ENCODE peak calls at places on chromosomes 12 and 14, in four cellular contexts. G is WTC11, Z is K562, M is HepG2. R is an unnamed sample.

GRCh38 chr12:12428961-12429657 is 72.2 kb downstream of the BORCS5 start:
- DNase-seq in Z (no peak), M (no peak), G (no peak), R (no peak)

GRCh38 chr12:111394480-111394879 is 11.2 kb upstream of the SH2B3 start:
- DNase-seq in M (no peak), G (no peak), Z (no peak), R (no peak)

GRCh38 chr14:52877628-52878027 is 73.2 kb downstream of the FERMT2 start:
- DNase-seq in G (no peak), M (no peak), Z (no peak), R (no peak)

GRCh38 chr14:102591372-102591943 is 991 bp upstream of the RCOR1 start:
- DNase-seq in G (peak), Z (peak), M (no peak), R (peak)

GRCh38 chr12:67589078-67589477 is 59.5 kb upstream of the DYRK2 start:
- DNase-seq in G (no peak), M (no peak), Z (no peak), R (no peak)

GRCh38 chr14:90484291-90484690 is 87.5 kb downstream of the CALM1 start:
- DNase-seq in Z (no peak), M (no peak), G (no peak), R (no peak)

GRCh38 chr12:68259318-68259940 is 6.0 kb upstream of the IL22 start:
- DNase-seq in M (no peak), G (no peak), Z (no peak), R (no peak)

GRCh38 chr12:123364532-123365140 is at the start of gene SBNO1:
- DNase-seq in Z (peak), G (peak), M (peak), R (peak)

GRCh38 chr14:94922595-94923239 is 152.8 kb upstream of the GSC start:
- DNase-seq in M (no peak), Z (no peak), G (no peak), R (no peak)

GRCh38 chr12:70885952-70886351 is 34.6 kb downstream of the PTPRR start:
- DNase-seq in Z (no peak), G (no peak), M (no peak), R (no peak)

GRCh38 chr12:114221136-114221838 is 184.7 kb downstream of the TBX5 start:
- DNase-seq in G (no peak), Z (no peak), M (no peak), R (no peak)

GRCh38 chr14:101540481-101540880 is 20.8 kb upstream of the DIO3 start:
- DNase-seq in M (no peak), Z (no peak), G (no peak), R (no peak)

GRCh38 chr14:96225745-96226151 is 21.1 kb downstream of the BDKRB2 start:
- DNase-seq in M (peak), Z (no peak), G (peak), R (peak)

GRCh38 chr12:39061576-39061975 is 156.2 kb upstream of the CPNE8 start:
- DNase-seq in G (no peak), M (no peak), Z (no peak), R (no peak)

GRCh38 chr14:25069889-25070288 is 19.9 kb upstream of the STXBP6 start:
- DNase-seq in M (no peak), Z (no peak), G (no peak), R (no peak)

GRCh38 chr12:65460076-65460475 is 181.6 kb downstream of the MSRB3 start:
- DNase-seq in Z (no peak), M (no peak), G (peak), R (no peak)

GRCh38 chr14:24312736-24313507 is 1.6 kb downstream of the LTB4R start:
- DNase-seq in M (no peak), G (no peak), Z (peak), R (no peak)

GRCh38 chr14:103830511-103831270 is 16.7 kb downstream of the PPP1R13B start:
- DNase-seq in G (no peak), Z (no peak), M (no peak), R (no peak)

GRCh38 chr14:88630565-88630964 is 67.7 kb downstream of the ZC3H14 start:
- DNase-seq in G (no peak), M (no peak), Z (peak), R (no peak)

GRCh38 chr12:114152890-114153289 is 186.8 kb upstream of the RBM19 start:
- DNase-seq in Z (no peak), G (no peak), M (no peak), R (no peak)

GRCh38 chr12:39240573-39240972 is 202.3 kb downstream of the KIF21A start:
- DNase-seq in M (no peak), Z (no peak), G (no peak), R (no peak)

GRCh38 chr14:59355101-59355500 is 110.1 kb downstream of the GPR135 start:
- DNase-seq in M (no peak), Z (no peak), G (no peak), R (no peak)

GRCh38 chr12:116153983-116154382 is 123.5 kb downstream of the MED13L start:
- DNase-seq in Z (no peak), G (no peak), M (no peak), R (no peak)

GRCh38 chr12:22474970-22475720 is 69.2 kb downstream of the C2CD5 start:
- DNase-seq in Z (no peak), M (no peak), G (no peak), R (no peak)

GRCh38 chr12:121649403-121649802 is 20.1 kb downstream of the MORN3 start:
- DNase-seq in G (no peak), M (no peak), Z (no peak), R (no peak)

GRCh38 chr12:116426391-116427136 is 132.6 kb upstream of the MAP1LC3B2 start:
- DNase-seq in M (no peak), Z (peak), G (peak), R (peak)

GRCh38 chr12:124512667-124513296 is 54.6 kb downstream of the NCOR2 start:
- DNase-seq in G (peak), M (peak), Z (peak), R (peak)

GRCh38 chr14:52950898-52951729 is at the start of gene FERMT2:
- DNase-seq in M (peak), G (peak), Z (peak), R (peak)

GRCh38 chr12:12983420-12984035 is 16.5 kb downstream of the HEBP1 start:
- DNase-seq in G (no peak), M (peak), Z (peak), R (peak)

GRCh38 chr14:99230271-99231141 is 41.5 kb downstream of the BCL11B start:
- DNase-seq in G (no peak), Z (peak), M (no peak), R (no peak)

GRCh38 chr14:86543531-86543930 is 1013.6 kb downstream of the FLRT2 start:
- DNase-seq in M (no peak), G (no peak), Z (no peak), R (no peak)

GRCh38 chr12:91951571-91951970 is 194.1 kb downstream of the BTG1 start:
- DNase-seq in Z (no peak), G (no peak), M (no peak), R (no peak)

GRCh38 chr12:52156757-52157565 is 34.9 kb downstream of the KRT80 start:
- DNase-seq in G (peak), M (peak), Z (peak), R (peak)

GRCh38 chr12:98698603-98699463 is 53.7 kb downstream of the APAF1 start:
- DNase-seq in M (peak), Z (peak), G (peak), R (peak)

GRCh38 chr14:58353516-58354299 is 42.0 kb upstream of the TOMM20L start:
- DNase-seq in G (no peak), M (no peak), Z (no peak), R (no peak)

GRCh38 chr14:42190744-42191143 is 584.1 kb downstream of the LRFN5 start:
- DNase-seq in Z (no peak), M (no peak), G (no peak), R (no peak)

GRCh38 chr12:65022960-65023359 is 98.1 kb downstream of the WIF1 start:
- DNase-seq in G (no peak), M (no peak), Z (no peak), R (no peak)

GRCh38 chr12:45131506-45131905 is 80.6 kb upstream of the DBX2 start:
- DNase-seq in G (no peak), Z (no peak), M (no peak), R (no peak)
- TF ChIP-seq FOXJ3 in G (no peak), Z (no peak), M (no peak), R (no peak)

GRCh38 chr12:104740668-104741067 is 217.4 kb downstream of the SLC41A2 start:
- DNase-seq in G (no peak), Z (no peak), M (no peak), R (no peak)
- TF ChIP-seq FOXJ3 in G (no peak), Z (no peak), M (no peak), R (no peak)

GRCh38 chr12:1974812-1975211 is 29.4 kb downstream of the DCP1B start:
- DNase-seq in G (no peak), Z (no peak), M (no peak), R (no peak)

GRCh38 chr12:1970331-1970900 is 33.8 kb downstream of the DCP1B start:
- DNase-seq in Z (no peak), M (no peak), G (no peak), R (no peak)

GRCh38 chr12:1977109-1977508 is 27.1 kb downstream of the DCP1B start:
- DNase-seq in G (no peak), M (no peak), Z (no peak), R (no peak)

GRCh38 chr12:1972856-1973317 is 31.4 kb downstream of the DCP1B start:
- DNase-seq in G (no peak), M (no peak), Z (no peak), R (no peak)

GRCh38 chr12:1972260-1972659 is 32.0 kb downstream of the DCP1B start:
- DNase-seq in G (no peak), M (no peak), Z (no peak), R (no peak)
- TF ChIP-seq FOXJ3 in G (no peak), M (no peak), Z (no peak), R (no peak)

GRCh38 chr14:28245216-28245615 is 521.4 kb upstream of the FOXG1 start:
- DNase-seq in M (no peak), Z (no peak), G (no peak), R (no peak)

GRCh38 chr14:28240909-28241308 is 525.7 kb upstream of the FOXG1 start:
- DNase-seq in G (no peak), Z (no peak), M (no peak), R (no peak)

GRCh38 chr14:28242895-28243294 is 523.7 kb upstream of the FOXG1 start:
- DNase-seq in M (no peak), Z (no peak), G (no peak), R (no peak)

DNA sequence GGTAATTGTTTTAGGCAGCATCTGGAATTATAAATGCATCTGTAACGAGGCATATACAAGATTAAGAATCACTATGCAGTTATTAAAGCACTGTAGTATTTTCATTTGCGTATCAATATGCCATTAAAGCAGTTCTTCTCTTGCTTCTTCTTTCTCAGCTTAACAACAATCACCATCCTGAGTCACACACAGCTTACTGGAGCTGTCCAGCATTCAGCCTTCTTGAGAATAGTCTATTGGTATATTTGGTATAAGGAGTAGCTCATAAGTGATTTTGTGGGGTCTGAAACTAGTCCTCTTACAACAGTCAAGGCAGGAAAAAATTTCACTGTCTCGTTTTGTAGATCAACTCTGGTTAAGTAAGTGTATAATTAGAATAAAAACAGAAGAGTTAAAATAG is 523.0 kb upstream of the FOXG1 start:
- DNase-seq in M (no peak), Z (no peak), G (no peak), R (no peak)
- TF ChIP-seq FOXJ3 in M (no peak), Z (no peak), G (no peak), R (no peak)

DNA sequence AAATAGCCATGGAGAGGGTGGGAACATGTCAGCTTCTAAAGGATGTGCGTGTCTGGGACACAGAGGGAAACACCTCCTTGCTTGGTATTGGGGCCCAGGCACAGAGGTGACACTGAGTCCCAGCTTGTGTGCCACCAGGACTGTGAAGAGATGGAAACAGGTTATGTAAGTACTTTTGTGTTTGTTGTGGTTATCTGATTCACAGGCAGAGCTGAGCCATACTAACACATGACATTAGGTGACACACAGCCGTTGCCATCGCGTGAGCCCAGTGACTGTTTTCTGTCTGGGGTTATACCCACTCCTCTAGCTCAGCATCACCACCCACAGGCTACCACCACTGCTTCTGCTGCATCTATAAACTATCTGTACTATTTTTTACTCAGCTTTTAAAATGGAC is 12.1 kb upstream of the FLVCR2 start:
- DNase-seq in M (no peak), Z (no peak), G (no peak), R (no peak)
- TF ChIP-seq FOXJ3 in M (no peak), Z (no peak), G (no peak), R (no peak)

DNA sequence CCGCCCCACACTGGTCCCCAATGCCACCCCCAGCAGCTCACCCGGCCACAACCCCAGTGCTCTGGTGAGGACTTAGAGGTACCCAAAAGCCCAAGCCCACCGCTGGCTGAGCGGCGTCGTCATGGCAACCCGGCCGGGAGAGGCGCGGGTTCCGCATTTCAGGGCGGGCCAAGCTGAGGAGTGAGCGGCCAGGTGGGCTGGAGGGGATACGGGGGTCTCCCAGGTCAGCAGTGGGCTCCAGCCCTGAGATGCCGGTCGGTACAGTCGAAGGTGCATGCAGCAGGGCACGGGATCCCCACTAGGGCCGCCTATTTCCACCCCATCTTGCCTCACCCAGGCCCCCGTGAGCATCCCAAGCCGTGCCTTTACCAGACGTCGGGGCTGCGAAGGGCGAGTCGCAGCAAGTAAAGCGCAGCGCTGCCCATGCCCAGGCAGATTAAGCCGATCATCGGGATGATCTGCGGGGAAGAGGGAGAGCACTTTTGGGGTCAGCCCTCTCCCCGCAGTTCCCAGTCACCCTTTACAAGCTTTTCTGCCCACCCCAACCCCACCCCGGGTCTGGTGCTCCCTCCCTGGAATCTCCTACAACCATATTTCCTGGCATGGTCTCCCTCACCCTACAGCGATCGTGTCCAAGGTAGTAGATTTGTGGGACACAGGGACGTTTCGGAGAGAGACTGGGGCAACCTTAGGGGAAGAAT is 6.9 kb downstream of the SHMT2 start:
- DNase-seq in M (no peak), G (peak), Z (no peak), R (no peak)
- TF ChIP-seq FOXJ3 in M (no peak), G (no peak), Z (no peak), R (no peak)